ENCODE peak calls at places on chromosome 1, in seven cellular contexts. P is T-helper 1 cell, Z is Calu3, S is hippocampal formation, F is dorsolateral prefrontal cortex, A is NCI-H2081, L is epithelial cell of prostate. K is an unnamed sample.

GRCh38 chr1:184623404-184623803 is 131.3 kb downstream of the EDEM3 start:
- DNase-seq in A (no peak), L (no peak), S (no peak), F (no peak), P (no peak), Z (no peak), K (no peak)

GRCh38 chr1:4561213-4561612 is 93.2 kb upstream of the AJAP1 start:
- DNase-seq in Z (no peak), A (no peak), S (no peak), P (no peak), L (no peak), F (no peak), K (no peak)

GRCh38 chr1:61329556-61329955 is 247.2 kb downstream of the NFIA start:
- DNase-seq in P (no peak), Z (no peak), S (no peak), F (no peak), L (no peak), A (no peak), K (no peak)

GRCh38 chr1:101198842-101199636 is 37.8 kb upstream of the S1PR1 start:
- DNase-seq in S (no peak), L (no peak), Z (no peak), P (no peak), F (no peak), A (no peak), K (no peak)

GRCh38 chr1:68308034-68308433 is 75.7 kb upstream of the WLS start:
- DNase-seq in P (no peak), L (no peak), A (no peak), Z (no peak), S (no peak), F (no peak), K (no peak)

GRCh38 chr1:67355745-67356424 is 48.2 kb downstream of the IL12RB2 start:
- DNase-seq in A (no peak), S (no peak), P (no peak), L (peak), Z (no peak), F (no peak), K (peak)

GRCh38 chr1:91502882-91503184 is 2.2 kb downstream of the CDC7 start:
- DNase-seq in S (no peak), F (no peak), L (no peak), A (peak), Z (no peak), P (no peak), K (peak)

GRCh38 chr1:24868016-24868875 is 61.8 kb downstream of the RUNX3 start:
- DNase-seq in F (no peak), A (no peak), Z (no peak), P (no peak), L (no peak), S (no peak), K (no peak)

GRCh38 chr1:34088001-34088400 is 77.0 kb downstream of the CSMD2 start:
- DNase-seq in L (no peak), F (no peak), P (no peak), A (no peak), Z (no peak), S (no peak), K (no peak)

GRCh38 chr1:108732398-108732797 is 14.1 kb upstream of the STXBP3 start:
- DNase-seq in S (no peak), F (no peak), L (no peak), Z (no peak), A (no peak), P (no peak), K (no peak)

GRCh38 chr1:208885046-208885445 is 640.9 kb upstream of the PLXNA2 start:
- DNase-seq in S (no peak), A (no peak), F (no peak), L (no peak), P (no peak), Z (no peak), K (no peak)

GRCh38 chr1:153801786-153802697 is 26.8 kb downstream of the SLC27A3 start:
- DNase-seq in L (no peak), F (peak), Z (no peak), S (no peak), P (no peak), A (no peak), K (no peak)

GRCh38 chr1:41622859-41623732 is 138.6 kb upstream of the EDN2 start:
- DNase-seq in Z (no peak), P (no peak), F (no peak), A (no peak), L (no peak), S (no peak), K (peak)

GRCh38 chr1:183195146-183195571 is 9.1 kb downstream of the LAMC2 start:
- DNase-seq in A (no peak), P (no peak), Z (peak), S (no peak), F (no peak), L (no peak), K (no peak)

K was measured in H4.